ENCODE peak calls at places on chromosomes 12 and 14, in six cellular contexts. J is H9, E is neuronal stem cell, O is H1, R is trophoblast cell, Y is mesenchymal stem cell. I is an unnamed sample.

GRCh38 chr12:17665839-17666238 is 424.2 kb downstream of the RERGL start:
- DNase-seq in J (no peak), E (no peak), O (no peak), R (no peak), Y (no peak), I (no peak)

GRCh38 chr14:61281186-61281676 is at the start of gene TMEM30B:
- DNase-seq in J (peak; percentile 96), E (no peak), O (peak; percentile 70), R (peak; percentile 90), Y (no peak), I (no peak)

GRCh38 chr12:89671469-89671868 is 37.2 kb downstream of the ATP2B1 start:
- DNase-seq in J (no peak), E (no peak), O (no peak), R (no peak), Y (peak; percentile 40), I (peak; percentile 64)

GRCh38 chr12:113242018-113242418 is 20.8 kb downstream of the TPCN1 start:
- DNase-seq in J (no peak), E (no peak), O (no peak), R (no peak), Y (no peak), I (no peak)

GRCh38 chr14:47332939-47333338 is 342.5 kb downstream of the MDGA2 start:
- DNase-seq in J (no peak), E (no peak), O (no peak), R (no peak), Y (no peak), I (no peak)

GRCh38 chr14:51884086-51884927 is 23.9 kb downstream of the GNG2 start:
- DNase-seq in J (no peak), E (no peak), O (no peak), R (no peak), Y (peak; percentile 86), I (peak; percentile 88)

GRCh38 chr12:46260153-46260912 is 8.5 kb downstream of the SLC38A1 start:
- DNase-seq in J (no peak), E (no peak), O (no peak), R (peak; percentile 88), Y (peak; percentile 38), I (peak; percentile 70)

GRCh38 chr12:795305-795704 is 42.9 kb downstream of the WNK1 start:
- DNase-seq in J (no peak), E (no peak), O (no peak), R (no peak), Y (no peak), I (no peak)

GRCh38 chr14:101603096-101603495 is 41.8 kb downstream of the DIO3 start:
- DNase-seq in J (no peak), E (no peak), O (no peak), R (no peak), Y (no peak), I (no peak)

GRCh38 chr14:69135133-69135532 is 17.8 kb downstream of the DCAF5 start:
- DNase-seq in J (no peak), E (no peak), O (no peak), R (no peak), Y (no peak), I (no peak)

GRCh38 chr14:90626550-90626949 is 189.7 kb downstream of the TTC7B start:
- DNase-seq in J (no peak), E (no peak), O (no peak), R (no peak), Y (no peak), I (no peak)

GRCh38 chr12:9112076-9112853 is 3.5 kb downstream of the A2M start:
- DNase-seq in J (no peak), E (no peak), O (no peak), R (no peak), Y (no peak), I (no peak)
- H4K91ac ChIP-seq in J (no peak overlapping the region), E (no peak overlapping the region), O (no peak overlapping the region), R (no peak overlapping the region), Y (no peak overlapping the region), I (no peak overlapping the region)

GRCh38 chr12:122754790-122755189 is 2.2 kb downstream of the DENR start:
- DNase-seq in J (no peak), E (no peak), O (no peak), R (no peak), Y (no peak), I (no peak)

GRCh38 chr12:122752464-122753212 is at the start of gene DENR:
- DNase-seq in J (peak; percentile 100), E (peak; percentile 98), O (peak; percentile 96), R (peak; percentile 98), Y (peak; percentile 96), I (peak; percentile 98)

GRCh38 chr12:122749569-122750332 is 2.9 kb upstream of the DENR start:
- DNase-seq in J (peak; percentile 82), E (no peak), O (no peak), R (no peak), Y (no peak), I (no peak)

GRCh38 chr12:122757568-122757967 is 4.9 kb downstream of the DENR start:
- DNase-seq in J (no peak), E (no peak), O (no peak), R (no peak), Y (no peak), I (no peak)

GRCh38 chr12:122753213-122753571 is 568 bp downstream of the DENR start:
- DNase-seq in J (no peak), E (no peak), O (no peak), R (no peak), Y (peak; percentile 21), I (no peak)
- H4K8ac ChIP-seq in J (no peak overlapping the region), E (no peak overlapping the region), O (peak overlapping the region; percentile 7), R (peak overlapping the region; percentile 96), Y (peak overlapping the region; percentile 83), I (peak overlapping the region; percentile 93)

DNA sequence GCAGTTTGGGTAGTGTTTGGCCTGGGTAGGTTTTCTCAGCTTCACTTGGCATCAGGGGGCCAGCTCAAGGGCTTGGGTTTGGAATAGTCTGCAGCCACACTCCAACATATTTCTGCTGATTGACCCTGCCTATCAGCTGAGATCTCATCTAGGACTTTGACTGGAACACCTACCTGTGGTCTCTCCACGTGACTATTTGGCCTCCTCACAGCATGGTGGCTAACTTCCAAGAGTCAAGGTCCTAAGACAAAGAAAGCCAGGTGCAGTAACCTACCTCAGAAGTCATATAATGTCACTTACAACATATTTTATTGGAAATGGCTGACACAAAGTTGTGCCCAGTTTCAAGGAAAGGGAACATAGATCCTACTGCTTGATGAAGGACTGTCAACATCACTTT is 481.0 kb downstream of the EGLN3 start:
- DNase-seq in J (no peak), E (no peak), O (no peak), R (no peak), Y (no peak), I (no peak)
- H4K91ac ChIP-seq in J (no peak overlapping the region), E (no peak overlapping the region), O (no peak overlapping the region), R (no peak overlapping the region), Y (no peak overlapping the region), I (no peak overlapping the region)

GRCh38 chr14:24212924-24213865 is at the start of gene CHMP4A:
- DNase-seq in J (peak; percentile 99), E (peak; percentile 94), O (peak; percentile 91), R (peak; percentile 97), Y (peak; percentile 99), I (peak; percentile 99)
- H4K8ac ChIP-seq in J (no peak within 1 kb of the TSS), E (no peak within 1 kb of the TSS), O (peak within 1 kb of the TSS; percentile 97), R (peak within 1 kb of the TSS; percentile 89), Y (peak within 1 kb of the TSS; percentile 97), I (peak within 1 kb of the TSS; percentile 85)

DNA sequence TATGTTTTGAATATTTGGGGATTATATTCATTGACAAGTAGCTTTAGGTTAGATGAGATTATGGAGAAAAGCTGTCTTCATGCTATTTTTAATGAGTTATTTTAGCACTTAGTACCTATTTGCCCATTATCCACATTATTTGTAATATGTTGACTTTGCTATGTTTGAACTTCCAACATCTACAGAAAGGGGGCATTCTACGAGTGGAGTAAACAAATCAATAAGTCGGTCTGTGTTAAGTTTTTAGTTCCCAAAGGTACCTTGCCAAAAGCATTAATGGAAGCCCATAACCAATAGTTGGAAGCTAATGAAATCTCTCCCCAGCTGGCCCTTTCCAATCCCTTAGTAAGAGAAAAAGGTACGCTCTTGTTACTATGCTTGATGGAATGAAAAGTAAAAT is 250.0 kb upstream of the E2F7 start:
- DNase-seq in J (no peak), E (no peak), O (no peak), R (no peak), Y (no peak), I (no peak)
- H4K91ac ChIP-seq in J (no peak overlapping the region), E (no peak overlapping the region), O (no peak overlapping the region), R (no peak overlapping the region), Y (no peak overlapping the region), I (no peak overlapping the region)

DNA sequence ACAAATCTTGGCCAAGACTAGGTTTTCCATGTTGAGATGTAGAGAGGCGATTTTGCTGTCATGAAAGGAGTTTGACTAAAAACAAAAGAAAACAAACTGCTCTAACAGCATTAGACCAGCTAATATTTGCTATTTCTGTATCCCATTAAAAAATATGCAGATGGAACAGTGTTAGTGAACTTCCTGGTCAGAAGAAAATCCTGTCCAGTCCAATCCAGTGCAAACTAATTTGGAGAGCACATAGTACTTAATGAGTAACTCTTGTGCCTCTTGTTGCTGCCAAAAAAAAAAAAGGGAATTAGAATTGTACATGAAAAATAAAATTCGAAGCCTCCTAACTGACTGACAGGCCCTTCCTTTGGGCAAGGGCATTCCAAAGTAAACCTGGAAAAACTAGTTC is 298.8 kb downstream of the ETNK1 start:
- DNase-seq in J (no peak), E (no peak), O (no peak), R (no peak), Y (no peak), I (no peak)
- H4K8ac ChIP-seq in J (no peak overlapping the region), E (no peak overlapping the region), O (no peak overlapping the region), R (no peak overlapping the region), Y (no peak overlapping the region), I (no peak overlapping the region)

GRCh38 chr12:32366704-32367103 is 32.7 kb upstream of the FGD4 start:
- DNase-seq in J (no peak), E (no peak), O (no peak), R (no peak), Y (no peak), I (no peak)
- H4K91ac ChIP-seq in J (no peak overlapping the region), E (no peak overlapping the region), O (no peak overlapping the region), R (no peak overlapping the region), Y (no peak overlapping the region), I (no peak overlapping the region)

GRCh38 chr12:6614513-6615177 is 7.5 kb upstream of the CHD4 start:
- DNase-seq in J (peak; percentile 75), E (no peak), O (no peak), R (no peak), Y (peak; percentile 41), I (no peak)

GRCh38 chr12:6613015-6613775 is 6.0 kb upstream of the CHD4 start:
- DNase-seq in J (peak; percentile 62), E (peak; percentile 77), O (no peak), R (no peak), Y (peak; percentile 72), I (peak; percentile 72)

GRCh38 chr12:6612247-6612646 is 5.1 kb upstream of the CHD4 start:
- DNase-seq in J (no peak), E (no peak), O (no peak), R (no peak), Y (no peak), I (no peak)

GRCh38 chr12:6613776-6614512 is 6.8 kb upstream of the CHD4 start:
- DNase-seq in J (peak; percentile 98), E (peak; percentile 95), O (peak; percentile 82), R (peak; percentile 46), Y (peak; percentile 99), I (peak; percentile 99)

DNA sequence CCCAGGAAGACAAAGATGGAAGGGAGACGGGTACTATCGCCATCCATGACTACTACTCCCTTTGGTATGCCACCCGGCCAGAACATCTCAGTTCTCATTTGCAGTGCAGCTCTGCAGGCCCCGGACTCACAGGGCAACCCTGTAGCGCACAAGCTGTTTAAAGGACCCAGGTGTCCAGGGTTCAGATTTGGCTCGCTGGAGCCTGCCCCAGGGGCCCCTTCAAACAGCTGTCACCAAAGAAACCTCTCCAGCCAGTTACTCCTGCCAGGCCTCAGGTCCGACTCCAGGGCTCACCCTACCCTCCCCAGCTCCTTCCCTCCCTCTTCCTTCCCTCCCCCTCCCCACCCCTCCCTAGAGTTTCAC is 5.5 kb upstream of the CHD4 start:
- DNase-seq in J (no peak), E (no peak), O (no peak), R (no peak), Y (no peak), I (no peak)
- H4K8ac ChIP-seq in J (no peak overlapping the region), E (no peak overlapping the region), O (peak overlapping the region; percentile 64), R (peak overlapping the region; percentile 87), Y (peak overlapping the region; percentile 100), I (peak overlapping the region; percentile 99)